ENCODE peak calls at places on chromosomes 7 and 10, in nine cellular contexts. One of them, this sample, is unnamed.

GRCh38 chr7:125529237-125529636 is 599.6 kb upstream of the POT1 start:
- DNase-seq in lung microvascular endothelial cell: no peak
- DNase-seq in fibroblast of the conjunctiva: no peak
- DNase-seq in Right ventricle myocardium superior: no peak
- DNase-seq in Karpas-422: no peak
- DNase-seq in SJSA1: no peak
- DNase-seq in RWPE1: no peak
- DNase-seq in NCI-H187: no peak
- DNase-seq in NCI-H2171 treated with DMSO at 0.1 percent for 48 hours: no peak
- DNase-seq in this sample: peak

GRCh38 chr10:26543567-26544306 is 105.6 kb downstream of the APBB1IP start:
- DNase-seq in RWPE1: no peak
- DNase-seq in NCI-H2171 treated with DMSO at 0.1 percent for 48 hours: no peak
- DNase-seq in SJSA1: no peak
- DNase-seq in NCI-H187: no peak
- DNase-seq in Right ventricle myocardium superior: no peak
- DNase-seq in fibroblast of the conjunctiva: no peak
- DNase-seq in lung microvascular endothelial cell: no peak
- DNase-seq in Karpas-422: no peak
- DNase-seq in this sample: no peak

GRCh38 chr7:64618785-64619456 is 47.0 kb upstream of the ZNF107 start:
- DNase-seq in RWPE1: peak
- DNase-seq in NCI-H187: no peak
- DNase-seq in Right ventricle myocardium superior: no peak
- DNase-seq in lung microvascular endothelial cell: peak
- DNase-seq in NCI-H2171 treated with DMSO at 0.1 percent for 48 hours: peak
- DNase-seq in SJSA1: no peak
- DNase-seq in Karpas-422: peak
- DNase-seq in fibroblast of the conjunctiva: peak
- DNase-seq in this sample: peak

GRCh38 chr10:84903320-84903719 is 574.9 kb downstream of the CCSER2 start:
- DNase-seq in NCI-H187: no peak
- DNase-seq in Right ventricle myocardium superior: no peak
- DNase-seq in lung microvascular endothelial cell: no peak
- DNase-seq in fibroblast of the conjunctiva: no peak
- DNase-seq in NCI-H2171 treated with DMSO at 0.1 percent for 48 hours: no peak
- DNase-seq in RWPE1: no peak
- DNase-seq in Karpas-422: no peak
- DNase-seq in SJSA1: no peak
- DNase-seq in this sample: no peak

GRCh38 chr7:27863866-27864265 is 123.9 kb downstream of the TAX1BP1 start:
- DNase-seq in SJSA1: peak
- DNase-seq in lung microvascular endothelial cell: no peak
- DNase-seq in RWPE1: no peak
- DNase-seq in Karpas-422: no peak
- DNase-seq in fibroblast of the conjunctiva: no peak
- DNase-seq in NCI-H187: no peak
- DNase-seq in NCI-H2171 treated with DMSO at 0.1 percent for 48 hours: no peak
- DNase-seq in Right ventricle myocardium superior: no peak
- DNase-seq in this sample: no peak

GRCh38 chr7:137331378-137331777 is 12.2 kb downstream of the PTN start:
- DNase-seq in NCI-H2171 treated with DMSO at 0.1 percent for 48 hours: no peak
- DNase-seq in Right ventricle myocardium superior: no peak
- DNase-seq in RWPE1: no peak
- DNase-seq in lung microvascular endothelial cell: no peak
- DNase-seq in SJSA1: no peak
- DNase-seq in Karpas-422: no peak
- DNase-seq in NCI-H187: no peak
- DNase-seq in fibroblast of the conjunctiva: no peak
- DNase-seq in this sample: peak

GRCh38 chr7:2036786-2037185 is 196.0 kb downstream of the MAD1L1 start:
- DNase-seq in Karpas-422: no peak
- DNase-seq in RWPE1: no peak
- DNase-seq in NCI-H2171 treated with DMSO at 0.1 percent for 48 hours: no peak
- DNase-seq in NCI-H187: no peak
- DNase-seq in lung microvascular endothelial cell: no peak
- DNase-seq in fibroblast of the conjunctiva: no peak
- DNase-seq in Right ventricle myocardium superior: peak
- DNase-seq in SJSA1: no peak
- DNase-seq in this sample: no peak

GRCh38 chr10:34745244-34745643 is 69.9 kb downstream of the PARD3 start:
- DNase-seq in NCI-H2171 treated with DMSO at 0.1 percent for 48 hours: no peak
- DNase-seq in Right ventricle myocardium superior: no peak
- DNase-seq in lung microvascular endothelial cell: no peak
- DNase-seq in fibroblast of the conjunctiva: no peak
- DNase-seq in NCI-H187: no peak
- DNase-seq in RWPE1: no peak
- DNase-seq in Karpas-422: no peak
- DNase-seq in SJSA1: no peak
- DNase-seq in this sample: no peak

GRCh38 chr10:92742331-92743228 is 52.8 kb downstream of the HHEX start:
- DNase-seq in lung microvascular endothelial cell: no peak
- DNase-seq in RWPE1: no peak
- DNase-seq in NCI-H187: no peak
- DNase-seq in fibroblast of the conjunctiva: no peak
- DNase-seq in NCI-H2171 treated with DMSO at 0.1 percent for 48 hours: no peak
- DNase-seq in SJSA1: no peak
- DNase-seq in Right ventricle myocardium superior: no peak
- DNase-seq in Karpas-422: peak
- DNase-seq in this sample: no peak

GRCh38 chr10:71268247-71268691 is 50.8 kb upstream of the SLC29A3 start:
- DNase-seq in NCI-H2171 treated with DMSO at 0.1 percent for 48 hours: no peak
- DNase-seq in lung microvascular endothelial cell: peak
- DNase-seq in RWPE1: no peak
- DNase-seq in SJSA1: no peak
- DNase-seq in Right ventricle myocardium superior: no peak
- DNase-seq in Karpas-422: no peak
- DNase-seq in NCI-H187: no peak
- DNase-seq in fibroblast of the conjunctiva: peak
- DNase-seq in this sample: peak

GRCh38 chr10:52280051-52280450 is 34.0 kb upstream of the DKK1 start:
- DNase-seq in Right ventricle myocardium superior: no peak
- DNase-seq in NCI-H2171 treated with DMSO at 0.1 percent for 48 hours: no peak
- DNase-seq in RWPE1: no peak
- DNase-seq in NCI-H187: no peak
- DNase-seq in Karpas-422: no peak
- DNase-seq in SJSA1: no peak
- DNase-seq in lung microvascular endothelial cell: peak
- DNase-seq in fibroblast of the conjunctiva: peak
- DNase-seq in this sample: no peak